ENCODE peak calls at places on chromosome 18, in six cellular contexts. C is AG10803, Y is tibial artery, W is heart left ventricle, P is NB4, I is AG04450. N is an unnamed sample.

GRCh38 chr18:26971327-26971918 is 105.9 kb upstream of the AQP4 start:
- DNase-seq in C (no peak), Y (no peak), W (no peak), P (no peak), I (no peak), N (no peak)

GRCh38 chr18:78825168-78825567 is 154.4 kb upstream of the SALL3 start:
- DNase-seq in C (no peak), Y (no peak), W (no peak), P (no peak), I (no peak), N (no peak)

GRCh38 chr18:21703241-21703820 is 1.2 kb downstream of the ABHD3 start:
- DNase-seq in C (no peak), Y (no peak), W (no peak), P (no peak), I (no peak), N (no peak)

GRCh38 chr18:23963443-23964185 is 50.9 kb upstream of the TTC39C start:
- DNase-seq in C (no peak), Y (no peak), W (no peak), P (no peak), I (no peak), N (no peak)

GRCh38 chr18:499351-500229 is 911 bp downstream of the COLEC12 start:
- DNase-seq in C (peak), Y (no peak), W (no peak), P (peak), I (no peak), N (no peak)

GRCh38 chr18:78818961-78819360 is 160.7 kb upstream of the SALL3 start:
- DNase-seq in C (no peak), Y (no peak), W (no peak), P (no peak), I (no peak), N (no peak)

GRCh38 chr18:39341106-39341505 is 1775.5 kb upstream of the CELF4 start:
- DNase-seq in C (no peak), Y (no peak), W (no peak), P (no peak), I (no peak), N (no peak)

GRCh38 chr18:12391487-12392136 is 14.6 kb upstream of the AFG3L2 start:
- DNase-seq in C (peak), Y (peak), W (no peak), P (peak), I (peak), N (no peak)

GRCh38 chr18:59950215-59950944 is 50.6 kb downstream of the PMAIP1 start:
- DNase-seq in C (peak), Y (no peak), W (no peak), P (no peak), I (no peak), N (peak)

GRCh38 chr18:23585007-23585871 is 1.1 kb downstream of the NPC1 start:
- DNase-seq in C (peak), Y (no peak), W (peak), P (peak), I (no peak), N (no peak)

GRCh38 chr18:70022636-70023035 is 75.0 kb upstream of the CD226 start:
- DNase-seq in C (peak), Y (no peak), W (no peak), P (no peak), I (no peak), N (no peak)

GRCh38 chr18:42706618-42707017 is 408.9 kb downstream of the RIT2 start:
- DNase-seq in C (no peak), Y (no peak), W (no peak), P (peak), I (no peak), N (no peak)

GRCh38 chr18:57533399-57533884 is 53.1 kb downstream of the FECH start:
- DNase-seq in C (no peak), Y (no peak), W (no peak), P (no peak), I (no peak), N (no peak)

GRCh38 chr18:54390838-54391237 is 33.1 kb downstream of the C18orf54 start:
- DNase-seq in C (no peak), Y (no peak), W (no peak), P (no peak), I (no peak), N (no peak)

GRCh38 chr18:55706893-55707292 is 118.9 kb upstream of the TCF4 start:
- DNase-seq in C (peak), Y (no peak), W (no peak), P (no peak), I (peak), N (no peak)

GRCh38 chr18:40911582-40912254 is 1043.3 kb upstream of the PIK3C3 start:
- DNase-seq in C (peak), Y (no peak), W (no peak), P (no peak), I (peak), N (no peak)

GRCh38 chr18:7584646-7585271 is 17.6 kb downstream of the PTPRM start:
- DNase-seq in C (peak), Y (no peak), W (no peak), P (no peak), I (no peak), N (no peak)

GRCh38 chr18:28771849-28772248 is 594.9 kb upstream of the CDH2 start:
- DNase-seq in C (no peak), Y (no peak), W (no peak), P (no peak), I (no peak), N (no peak)

GRCh38 chr18:61034581-61034980 is 298.6 kb upstream of the CDH20 start:
- DNase-seq in C (no peak), Y (no peak), W (no peak), P (no peak), I (no peak), N (no peak)

GRCh38 chr18:48840491-48840877 is 110.3 kb downstream of the SMAD7 start:
- DNase-seq in C (no peak), Y (no peak), W (no peak), P (no peak), I (no peak), N (no peak)

GRCh38 chr18:58866261-58867232 is 1.9 kb downstream of the ZNF532 start:
- DNase-seq in C (no peak), Y (no peak), W (no peak), P (no peak), I (no peak), N (no peak)

GRCh38 chr18:54766631-54767030 is 61.6 kb upstream of the RAB27B start:
- DNase-seq in C (no peak), Y (no peak), W (no peak), P (no peak), I (no peak), N (no peak)

GRCh38 chr18:3592864-3593263 is 142.9 kb downstream of the TGIF1 start:
- DNase-seq in C (no peak), Y (no peak), W (no peak), P (no peak), I (no peak), N (no peak)
- TF ChIP-seq CTCF in C (no peak), Y (no peak), W (no peak), P (no peak), I (no peak), N (no peak)

GRCh38 chr18:31652355-31652754 is 32.0 kb downstream of the B4GALT6 start:
- DNase-seq in C (no peak), Y (no peak), W (no peak), P (no peak), I (no peak), N (no peak)
- H3K4me3 ChIP-seq in C (no peak), Y (no peak), W (no peak), P (no peak), I (no peak), N (no peak)

DNA sequence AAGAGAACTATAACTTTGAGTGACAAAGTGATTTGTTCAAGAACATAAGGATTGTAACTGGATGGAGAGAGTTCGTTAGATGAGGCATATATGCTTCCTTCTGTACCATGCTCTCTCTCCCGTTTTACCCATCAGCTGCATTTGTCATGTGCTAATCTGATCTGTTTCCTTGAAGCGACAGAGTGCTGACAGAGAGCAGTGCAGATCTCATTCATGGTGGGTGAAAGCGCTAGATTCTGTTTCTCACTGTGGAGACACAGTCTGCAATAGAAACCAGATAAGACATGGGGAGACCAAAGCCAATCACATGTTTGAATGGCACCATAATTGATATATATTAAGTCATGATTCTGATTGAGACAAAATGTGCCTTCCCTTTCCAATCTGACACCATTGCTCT is 456.6 kb upstream of the CELF4 start:
- DNase-seq in C (no peak), Y (no peak), W (no peak), P (no peak), I (no peak), N (no peak)
- TF ChIP-seq CTCF in C (no peak), Y (no peak), W (no peak), P (no peak), I (no peak), N (no peak)

GRCh38 chr18:25353080-25353479 is 1.1 kb upstream of the ZNF521 start:
- DNase-seq in C (no peak), Y (no peak), W (no peak), P (no peak), I (no peak), N (no peak)
- H3K4me3 ChIP-seq in C (no peak), Y (peak), W (no peak), P (no peak), I (peak), N (no peak)

DNA sequence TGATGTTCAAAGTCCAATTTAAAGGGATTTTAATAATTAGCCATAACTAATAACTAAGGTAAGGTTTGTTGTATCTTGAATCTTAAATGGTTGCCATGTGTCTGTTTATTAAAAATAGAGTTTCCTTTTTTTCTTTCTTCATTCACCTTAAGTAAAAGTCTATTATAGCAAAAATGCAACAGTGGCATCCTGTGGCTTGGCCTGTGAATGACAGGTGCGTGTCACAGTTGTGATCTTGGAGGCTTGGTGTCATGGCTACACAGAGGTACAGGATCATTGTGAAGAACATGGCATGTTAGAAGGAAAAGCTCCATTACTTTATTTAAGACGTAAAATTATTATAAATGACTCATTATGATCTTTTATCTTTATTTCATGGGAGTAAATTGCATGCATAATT is 246.1 kb downstream of the BCL2 start:
- DNase-seq in C (no peak), Y (no peak), W (no peak), P (peak), I (no peak), N (no peak)
- TF ChIP-seq CTCF in C (no peak), Y (no peak), W (no peak), P (peak), I (no peak), N (no peak)

GRCh38 chr18:75783816-75784215 is 356.3 kb upstream of the SMIM21 start:
- DNase-seq in C (no peak), Y (no peak), W (no peak), P (no peak), I (no peak), N (no peak)

GRCh38 chr18:75777630-75778029 is 350.1 kb upstream of the SMIM21 start:
- DNase-seq in C (no peak), Y (no peak), W (no peak), P (no peak), I (no peak), N (no peak)

GRCh38 chr18:75779450-75779849 is 351.9 kb upstream of the SMIM21 start:
- DNase-seq in C (no peak), Y (no peak), W (no peak), P (no peak), I (no peak), N (no peak)

GRCh38 chr18:75782826-75783225 is 355.3 kb upstream of the SMIM21 start:
- DNase-seq in C (no peak), Y (no peak), W (no peak), P (no peak), I (no peak), N (no peak)

GRCh38 chr18:75779910-75780309 is 352.4 kb upstream of the SMIM21 start:
- DNase-seq in C (no peak), Y (no peak), W (no peak), P (no peak), I (no peak), N (no peak)
- H3K4me3 ChIP-seq in C (no peak), Y (no peak), W (no peak), P (no peak), I (no peak), N (no peak)

GRCh38 chr18:6156446-6156845 is 258.3 kb downstream of the L3MBTL4 start:
- DNase-seq in C (no peak), Y (no peak), W (no peak), P (no peak), I (no peak), N (no peak)
- TF ChIP-seq CTCF in C (no peak), Y (no peak), W (no peak), P (no peak), I (no peak), N (no peak)

DNA sequence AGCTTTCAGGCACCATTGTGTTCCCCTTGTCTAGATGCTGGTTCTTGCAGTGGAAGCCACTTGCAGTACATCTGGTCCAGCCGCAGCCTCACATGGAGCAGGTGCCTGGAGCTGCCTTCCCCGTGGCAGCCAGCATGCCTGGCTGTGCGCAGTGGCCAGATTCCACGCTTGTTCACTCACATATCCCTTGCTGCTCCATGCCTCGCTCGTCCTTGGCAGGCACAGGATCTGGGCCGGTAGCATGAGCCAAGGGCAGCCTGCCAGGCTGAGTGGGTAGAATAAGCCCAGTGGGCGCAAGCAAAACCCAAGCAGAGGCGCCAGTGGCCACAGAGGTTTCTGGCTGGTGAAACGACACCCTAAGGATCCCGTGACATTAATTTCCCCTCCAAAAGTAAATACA is 20.6 kb downstream of the TMX3 start:
- DNase-seq in C (no peak), Y (no peak), W (no peak), P (no peak), I (no peak), N (no peak)
- H3K4me3 ChIP-seq in C (no peak), Y (no peak), W (no peak), P (no peak), I (no peak), N (no peak)

N was measured in retinal pigment epithelial cell.